ENCODE peak calls at places on chromosome 19, in seven cellular contexts. R, Q, E, M, X, J and C are unnamed samples.
A peak's percentile ranks its signal among the peaks of the same experiment; 100 is the strongest.

GRCh38 chr19:8445488-8446001 is 770 bp downstream of the HNRNPM start:
- DNase-seq in X (peak; percentile 43), J (peak; percentile 71), M (no peak), R (peak; percentile 55), Q (peak; percentile 26), E (peak; percentile 23), C (peak; percentile 72)

GRCh38 chr19:6047256-6047655 is 63.0 kb downstream of the RFX2 start:
- DNase-seq in M (no peak), X (no peak), R (peak; percentile 13), Q (no peak), E (no peak), J (no peak), C (no peak)

GRCh38 chr19:35959968-35960320 is 23.8 kb downstream of the LRFN3 start:
- DNase-seq in R (no peak), E (no peak), X (no peak), M (no peak), J (no peak), Q (no peak), C (no peak)

GRCh38 chr19:16206046-16206605 is 8.4 kb downstream of the AP1M1 start:
- DNase-seq in Q (no peak), J (no peak), E (no peak), M (no peak), X (no peak), R (no peak), C (no peak)

GRCh38 chr19:2424686-2425621 is 2.4 kb downstream of the TIMM13 start:
- DNase-seq in X (no peak), M (peak; percentile 56), J (peak; percentile 63), R (no peak), E (no peak), Q (no peak), C (peak; percentile 64)

GRCh38 chr19:10403137-10404021 is at the start of gene CDC37:
- DNase-seq in R (peak; percentile 98), X (peak; percentile 98), Q (peak; percentile 96), J (peak; percentile 98), M (peak; percentile 99), E (peak; percentile 94), C (peak; percentile 97)

GRCh38 chr19:9848060-9848459 is 12.9 kb downstream of the PIN1 start:
- DNase-seq in X (no peak), Q (no peak), R (no peak), E (no peak), J (peak; percentile 32), M (no peak), C (no peak)

GRCh38 chr19:33227870-33228599 is 2.4 kb upstream of the SLC7A10 start:
- DNase-seq in X (no peak), R (no peak), M (no peak), J (no peak), Q (no peak), E (no peak), C (no peak)

GRCh38 chr19:7970716-7971448 is 27.4 kb upstream of the TIMM44 start:
- DNase-seq in M (peak; percentile 65), X (no peak), E (peak; percentile 8), R (no peak), J (peak; percentile 64), Q (peak; percentile 51), C (no peak)